ENCODE peak calls at places on chromosomes 3 and 15, in five cellular contexts. H is CD8-positive, alpha-beta T cell; K is psoas muscle; Y is natural killer cell; L is kidney. R is an unnamed sample.
A peak's percentile ranks its signal among the peaks of the same experiment; 100 is the strongest.

GRCh38 chr15:68570974-68571373 is 7.8 kb upstream of the CORO2B start:
- DNase-seq in K (no peak), L (no peak), H (no peak), Y (no peak), R (no peak)

GRCh38 chr15:68271854-68272471 is 5.6 kb upstream of the FEM1B start:
- DNase-seq in K (peak; percentile 39), Y (no peak), H (no peak), L (no peak), R (no peak)

GRCh38 chr3:184545769-184546168 is 15.8 kb upstream of the EPHB3 start:
- DNase-seq in L (no peak), H (no peak), Y (no peak), K (no peak), R (no peak)

GRCh38 chr15:40266828-40267304 is 16.0 kb downstream of the ANKRD63 start:
- DNase-seq in H (no peak), Y (no peak), L (peak; percentile 67), K (no peak), R (no peak)

GRCh38 chr15:50162988-50163718 is 18.8 kb upstream of the SLC27A2 start:
- DNase-seq in Y (no peak), L (no peak), H (no peak), K (no peak), R (no peak)

GRCh38 chr3:9794400-9794799 is 1.5 kb downstream of the ARPC4 start:
- DNase-seq in L (no peak), H (no peak), Y (no peak), K (no peak), R (no peak)

GRCh38 chr3:104596551-104596950 is 770.2 kb upstream of the ALCAM start:
- DNase-seq in K (no peak), L (no peak), H (no peak), Y (no peak), R (no peak)

GRCh38 chr3:141082064-141082463 is 30.9 kb downstream of the SPSB4 start:
- DNase-seq in H (no peak), K (no peak), Y (no peak), L (no peak), R (no peak)

GRCh38 chr3:132255041-132255745 is 62.0 kb upstream of the ACP3 start:
- DNase-seq in L (no peak), H (no peak), K (no peak), Y (no peak), R (no peak)

GRCh38 chr3:71305246-71306206 is 278.0 kb downstream of the FOXP1 start:
- DNase-seq in K (peak; percentile 20), L (no peak), H (no peak), Y (no peak), R (peak; percentile 14)

GRCh38 chr3:127675651-127676391 is 3.1 kb downstream of the ABTB1 start:
- DNase-seq in L (peak; percentile 71), H (no peak), K (no peak), Y (peak; percentile 12), R (no peak)

GRCh38 chr15:75835990-75836952 is 7.0 kb upstream of the UBE2Q2 start:
- DNase-seq in Y (no peak), H (no peak), L (no peak), K (no peak), R (no peak)

GRCh38 chr3:131386429-131386926 is 4.9 kb downstream of the NUDT16 start:
- DNase-seq in H (no peak), Y (no peak), L (peak; percentile 82), K (peak; percentile 58), R (no peak)

GRCh38 chr3:64865872-64866588 is 178.2 kb upstream of the ADAMTS9 start:
- DNase-seq in H (no peak), L (no peak), K (no peak), Y (no peak), R (no peak)

GRCh38 chr3:143302638-143303171 is 183.1 kb downstream of the CHST2 start:
- DNase-seq in Y (no peak), K (peak; percentile 41), H (no peak), L (peak; percentile 88), R (no peak)

GRCh38 chr3:141456328-141456689 is 30.5 kb upstream of the RASA2 start:
- DNase-seq in H (no peak), L (peak; percentile 80), K (no peak), Y (no peak), R (no peak)

GRCh38 chr3:152786977-152787681 is 47.8 kb upstream of the P2RY1 start:
- DNase-seq in K (no peak), Y (no peak), H (no peak), L (no peak), R (no peak)

GRCh38 chr3:187445352-187445751 is 77.2 kb downstream of the RTP4 start:
- DNase-seq in K (no peak), H (no peak), L (no peak), Y (no peak), R (no peak)

GRCh38 chr3:149539491-149539890 is 65.0 kb downstream of the TM4SF4 start:
- DNase-seq in L (no peak), K (no peak), Y (no peak), H (no peak), R (no peak)

GRCh38 chr3:186154641-186155040 is 45.8 kb upstream of the ETV5 start:
- DNase-seq in H (no peak), Y (no peak), K (no peak), L (no peak), R (no peak)

GRCh38 chr3:7385635-7386034 is 524.7 kb downstream of the GRM7 start:
- DNase-seq in L (no peak), K (no peak), Y (no peak), H (no peak), R (no peak)

GRCh38 chr3:7382293-7383033 is 521.5 kb downstream of the GRM7 start:
- DNase-seq in Y (no peak), K (no peak), H (no peak), L (no peak), R (no peak)

GRCh38 chr3:7392206-7392605 is 531.3 kb downstream of the GRM7 start:
- DNase-seq in H (no peak), Y (no peak), L (no peak), K (no peak), R (no peak)

DNA sequence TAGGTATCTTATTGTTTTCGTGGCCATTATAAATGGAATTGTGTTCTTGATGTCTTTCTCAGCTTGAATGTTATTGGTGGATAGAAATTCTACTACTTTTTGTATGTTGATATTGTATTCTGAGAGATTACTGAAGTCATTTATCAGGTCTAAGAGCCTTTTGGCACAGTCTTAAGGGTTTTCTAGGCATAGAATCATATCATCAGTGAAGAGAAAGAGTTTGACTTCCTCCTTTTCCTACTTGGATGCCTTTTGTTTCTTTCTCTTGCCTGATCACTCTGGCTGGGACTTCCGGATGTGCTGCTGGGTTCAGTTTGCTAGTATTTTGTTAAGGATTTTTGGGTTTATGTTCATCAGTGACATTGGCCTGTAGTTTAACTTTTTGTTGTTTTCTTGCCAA is 527.1 kb downstream of the GRM7 start:
- DNase-seq in H (no peak), L (no peak), K (no peak), Y (no peak), R (no peak)
- TF ChIP-seq CTCF in H (no peak), L (no peak), K (no peak), Y (no peak), R (no peak)

DNA sequence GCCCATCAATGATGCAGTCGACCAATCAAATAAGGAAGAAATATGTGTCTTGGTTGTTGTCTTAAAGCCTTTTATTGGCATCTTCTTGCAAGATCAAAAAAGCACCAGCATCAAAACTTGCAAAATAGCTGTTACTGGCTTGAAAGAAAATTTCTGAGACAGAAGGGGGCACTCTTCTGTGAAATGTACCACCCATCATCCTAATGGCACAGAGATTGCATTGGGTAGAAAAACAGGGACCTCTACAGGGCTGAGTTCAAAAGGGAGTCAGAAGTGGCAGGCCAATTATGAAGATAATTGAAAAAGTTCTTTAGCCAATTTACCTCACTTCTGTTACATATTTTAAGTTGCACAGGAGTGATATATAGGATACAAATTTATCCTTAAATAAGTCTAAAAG is 122.3 kb upstream of the GPR149 start:
- DNase-seq in K (no peak), Y (no peak), H (no peak), L (no peak), R (no peak)
- TF ChIP-seq CTCF in K (no peak), Y (no peak), H (no peak), L (no peak), R (peak; percentile 14)

DNA sequence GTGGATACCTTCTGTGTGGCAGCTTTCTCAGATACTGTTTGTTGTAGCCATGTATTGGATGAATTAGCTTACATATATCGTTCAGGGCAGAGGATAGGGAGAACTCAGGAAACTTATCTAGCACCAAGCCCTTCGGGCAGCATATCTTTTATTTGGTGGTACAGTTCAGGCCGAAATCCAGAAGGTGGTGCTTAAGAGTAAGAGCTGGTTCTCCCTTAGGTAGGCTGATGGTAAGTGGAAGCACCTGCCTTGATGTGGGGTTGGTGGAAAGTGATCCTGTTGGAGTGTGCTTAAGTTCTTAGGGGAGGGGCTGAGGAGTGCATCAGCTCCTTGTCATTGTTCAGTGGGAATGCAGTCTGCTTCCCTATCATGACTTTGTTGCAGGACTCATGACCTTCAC is 187.5 kb downstream of the DOCK3 start:
- DNase-seq in L (no peak), Y (no peak), H (no peak), K (no peak), R (no peak)
- TF ChIP-seq CTCF in L (no peak), Y (no peak), H (no peak), K (no peak), R (peak; percentile 9)

GRCh38 chr3:188830955-188831354 is 340.8 kb upstream of the TPRG1 start:
- DNase-seq in Y (no peak), H (no peak), L (no peak), K (no peak), R (no peak)
- TF ChIP-seq CTCF in Y (no peak), H (no peak), L (no peak), K (no peak), R (no peak)

GRCh38 chr3:121557426-121557934 is 10.3 kb upstream of the ARGFX start:
- DNase-seq in L (no peak), Y (no peak), K (no peak), H (no peak), R (no peak)

GRCh38 chr3:121552379-121552778 is 6.6 kb upstream of the POLQ start:
- DNase-seq in K (no peak), L (no peak), Y (no peak), H (no peak), R (no peak)

DNA sequence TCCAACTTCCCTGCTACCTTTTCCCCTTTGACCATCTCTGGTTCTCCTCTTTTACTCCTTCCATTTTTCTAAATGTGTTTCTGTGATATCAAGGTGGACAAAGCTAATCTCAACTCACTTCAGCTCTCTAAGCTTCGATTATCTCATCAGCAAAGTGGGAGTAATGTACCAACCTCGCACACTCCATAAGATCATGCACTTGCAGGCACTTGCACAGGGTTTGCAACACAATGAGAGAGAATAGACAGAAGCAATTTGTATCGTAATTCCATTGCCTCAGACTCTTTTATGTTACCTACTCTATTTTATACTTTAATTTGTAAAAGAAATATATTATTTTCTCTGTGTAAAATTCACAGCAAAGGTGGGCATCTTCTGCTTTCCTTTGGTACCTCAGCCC is 7.0 kb upstream of the POLQ start:
- DNase-seq in L (no peak), K (no peak), Y (no peak), H (no peak), R (no peak)
- TF ChIP-seq CTCF in L (no peak), K (no peak), Y (no peak), H (no peak), R (no peak)

GRCh38 chr15:63494406-63494805 is 10.0 kb upstream of the USP3 start:
- DNase-seq in K (no peak), Y (no peak), H (no peak), L (no peak), R (no peak)
- TF ChIP-seq CTCF in K (no peak), Y (no peak), H (no peak), L (no peak), R (no peak)

R was measured in progenitor cell of endocrine pancreas.